ENCODE peak calls at places on chromosomes 3 and 15, in seven cellular contexts. Y is B cell, B is psoas muscle, R is foreskin fibroblast, K is HFFc6, C is body of pancreas, H is lower leg skin. A is an unnamed sample.

GRCh38 chr15:79957741-79958140 is 13.3 kb downstream of the BCL2A1 start:
- DNase-seq in Y (no peak), H (no peak), C (no peak), K (no peak), B (no peak), R (no peak), A (no peak)

GRCh38 chr3:45078910-45079522 is 52.9 kb downstream of the CLEC3B start:
- DNase-seq in H (no peak), K (no peak), C (peak), B (no peak), R (peak), Y (no peak), A (no peak)

GRCh38 chr15:59243622-59244021 is 37.0 kb downstream of the LDHAL6B start:
- DNase-seq in B (no peak), K (no peak), Y (no peak), C (no peak), H (no peak), R (no peak), A (no peak)

GRCh38 chr3:14329116-14329830 is 73.1 kb upstream of the SLC6A6 start:
- DNase-seq in H (no peak), R (peak), C (no peak), Y (no peak), B (no peak), K (peak), A (no peak)

GRCh38 chr3:159922861-159923312 is 65.7 kb upstream of the IL12A start:
- DNase-seq in H (no peak), K (no peak), C (no peak), B (no peak), R (no peak), Y (peak), A (no peak)

GRCh38 chr3:24829632-24830229 is 335.1 kb upstream of the THRB start:
- DNase-seq in B (peak), R (peak), Y (no peak), K (no peak), C (peak), H (no peak), A (peak)

GRCh38 chr15:82647835-82648256 is 683 bp upstream of the CPEB1 start:
- DNase-seq in C (peak), H (peak), R (no peak), B (peak), K (no peak), Y (no peak), A (peak)

GRCh38 chr3:5017953-5018531 is 38.8 kb downstream of the BHLHE40 start:
- DNase-seq in K (no peak), C (peak), B (peak), Y (no peak), H (peak), R (peak), A (no peak)

GRCh38 chr15:101615986-101616848 is 36.0 kb downstream of the TM2D3 start:
- DNase-seq in R (peak), K (peak), Y (no peak), C (peak), B (peak), H (no peak), A (peak)

GRCh38 chr3:100033184-100033583 is 81.1 kb downstream of the FILIP1L start:
- DNase-seq in B (no peak), C (peak), H (no peak), K (peak), R (no peak), Y (no peak), A (no peak)

GRCh38 chr3:133152821-133153220 is 114.6 kb downstream of the TMEM108 start:
- DNase-seq in K (no peak), R (no peak), B (no peak), C (no peak), H (no peak), Y (no peak), A (no peak)

GRCh38 chr3:113719294-113719693 is 22.9 kb upstream of the USF3 start:
- DNase-seq in Y (no peak), B (no peak), R (no peak), C (no peak), K (no peak), H (no peak), A (no peak)

GRCh38 chr3:182636646-182637045 is 156.7 kb upstream of the ATP11B start:
- DNase-seq in K (no peak), C (no peak), B (no peak), R (no peak), H (no peak), Y (no peak), A (no peak)

GRCh38 chr3:38257583-38257982 is 8.0 kb upstream of the SLC22A13 start:
- DNase-seq in Y (no peak), B (no peak), R (no peak), C (no peak), K (no peak), H (no peak), A (no peak)

GRCh38 chr15:29570121-29570930 is 251.9 kb downstream of the TJP1 start:
- DNase-seq in C (peak), R (peak), K (no peak), H (no peak), Y (no peak), B (no peak), A (peak)

GRCh38 chr15:80693682-80694623 is 1.2 kb upstream of the ABHD17C start:
- DNase-seq in Y (no peak), H (no peak), C (peak), R (no peak), K (no peak), B (no peak), A (no peak)

GRCh38 chr3:133213942-133214341 is 175.8 kb downstream of the TMEM108 start:
- DNase-seq in R (no peak), B (no peak), H (no peak), Y (no peak), C (no peak), K (no peak), A (no peak)

GRCh38 chr15:48433226-48433886 is 102.1 kb downstream of the DUT start:
- DNase-seq in H (no peak), C (no peak), Y (no peak), B (no peak), R (peak), K (peak), A (no peak)

GRCh38 chr3:62567097-62568021 is 194.0 kb upstream of the FEZF2 start:
- DNase-seq in K (peak), Y (no peak), R (peak), H (peak), C (no peak), B (peak), A (no peak)

GRCh38 chr15:52392008-52392687 is 96.5 kb upstream of the MYO5C start:
- DNase-seq in Y (no peak), R (peak), B (no peak), K (peak), H (no peak), C (no peak), A (no peak)

GRCh38 chr3:76669305-76669704 is 370.6 kb upstream of the ROBO2 start:
- DNase-seq in C (no peak), B (no peak), R (no peak), Y (no peak), K (no peak), H (no peak), A (no peak)

GRCh38 chr3:42720126-42720525 is 17.5 kb upstream of the HHATL start:
- DNase-seq in C (no peak), H (no peak), K (no peak), Y (no peak), R (no peak), B (no peak), A (no peak)

DNA sequence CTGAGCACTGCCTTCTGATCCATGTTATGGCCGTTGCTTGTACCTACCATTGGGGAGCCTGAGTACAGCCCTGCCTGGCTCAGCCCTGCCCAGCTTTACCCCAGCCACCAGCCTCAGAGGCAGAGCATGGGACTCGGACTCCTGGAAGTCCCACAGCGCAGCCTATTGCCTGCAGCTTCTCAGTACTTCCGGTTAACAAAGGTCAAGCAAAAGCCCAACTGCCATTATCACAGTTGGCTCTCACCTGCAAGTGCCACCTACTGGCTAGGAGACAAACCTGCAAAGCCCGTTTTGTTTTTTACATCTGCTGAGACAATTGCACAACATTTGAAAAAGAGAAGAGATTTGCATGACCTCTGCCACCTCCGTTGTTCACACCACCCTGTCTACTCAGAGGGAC is 1081.7 kb downstream of the NAALADL2 start:
- DNase-seq in K (no peak), C (no peak), R (no peak), B (no peak), H (no peak), Y (no peak), A (peak)
- TF ChIP-seq CTCF in K (no peak), C (peak), R (no peak), B (no peak), H (no peak), Y (no peak), A (no peak)

GRCh38 chr3:157130881-157131251 is 29.1 kb downstream of the CCNL1 start:
- DNase-seq in Y (no peak), K (no peak), R (no peak), H (no peak), C (peak), B (no peak), A (no peak)
- TF ChIP-seq CTCF in Y (peak), K (peak), R (no peak), H (no peak), C (no peak), B (no peak), A (peak)

GRCh38 chr3:17372811-17373210 is 369.6 kb downstream of the TBC1D5 start:
- DNase-seq in H (no peak), Y (no peak), R (peak), B (no peak), C (no peak), K (peak), A (no peak)
- TF ChIP-seq CTCF in H (no peak), Y (no peak), R (no peak), B (no peak), C (no peak), K (no peak), A (no peak)

DNA sequence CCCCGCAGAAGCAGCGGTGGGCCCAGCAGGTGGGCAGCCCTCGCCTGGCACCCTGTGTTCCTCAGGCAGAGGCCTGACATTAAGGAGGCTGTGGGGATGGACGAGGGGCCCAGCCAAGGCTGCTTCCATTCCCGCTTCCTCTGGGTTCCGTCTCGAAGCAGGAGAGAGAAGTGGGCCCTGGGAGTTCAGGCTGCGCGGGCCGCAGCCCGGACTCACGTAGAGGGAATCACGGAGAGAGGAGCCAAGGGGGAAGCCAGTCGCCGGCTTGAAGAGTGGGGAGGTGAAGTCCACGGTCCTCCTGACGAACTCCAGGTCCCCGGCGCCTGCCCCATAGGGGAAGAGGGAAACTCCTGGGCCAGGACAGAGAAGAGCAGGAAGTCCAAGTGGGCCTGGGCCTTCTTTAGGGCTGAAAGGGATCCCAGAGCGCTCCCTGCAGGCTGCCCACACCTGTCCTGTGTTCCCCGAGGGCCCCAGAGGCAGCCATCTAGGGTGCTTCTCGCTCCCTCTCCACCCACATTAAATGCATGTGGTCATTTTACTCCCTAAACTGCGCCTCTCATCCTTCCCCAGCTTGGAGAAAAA is 37.7 kb downstream of the MUC4 start:
- DNase-seq in C (no peak), R (no peak), Y (no peak), H (peak), B (no peak), K (no peak), A (no peak)
- TF ChIP-seq CTCF in C (no peak), R (no peak), Y (no peak), H (no peak), B (no peak), K (no peak), A (no peak)

GRCh38 chr15:42547926-42548257 is 701 bp downstream of the LRRC57 start:
- DNase-seq in H (no peak), C (no peak), K (peak), R (no peak), Y (no peak), B (no peak), A (no peak)

GRCh38 chr15:42544858-42545629 is 3.5 kb downstream of the LRRC57 start:
- DNase-seq in H (no peak), Y (no peak), R (no peak), B (no peak), C (no peak), K (no peak), A (no peak)

GRCh38 chr15:42549052-42549491 is 434 bp downstream of the HAUS2 start:
- DNase-seq in R (peak), K (peak), B (no peak), C (peak), H (no peak), Y (no peak), A (peak)

GRCh38 chr15:42549782-42550392 is 1.2 kb downstream of the HAUS2 start:
- DNase-seq in H (no peak), B (no peak), C (no peak), R (no peak), K (no peak), Y (no peak), A (no peak)

GRCh38 chr15:42548258-42549051 is at the start of the genes HAUS2 and LRRC57:
- DNase-seq in H (peak), B (peak), Y (peak), C (peak), R (peak), K (peak), A (peak)
- TF ChIP-seq CTCF in H (no peak), B (no peak), Y (no peak), C (no peak), R (no peak), K (no peak), A (no peak)

GRCh38 chr3:186239321-186239720 is 122.7 kb downstream of the DGKG start:
- DNase-seq in Y (no peak), K (no peak), B (no peak), R (no peak), C (peak), H (no peak), A (no peak)
- TF ChIP-seq CTCF in Y (no peak), K (peak), B (peak), R (no peak), C (peak), H (no peak), A (no peak)

GRCh38 chr3:50261505-50261904 is 7.4 kb upstream of the SEMA3B start:
- DNase-seq in B (no peak), Y (no peak), K (no peak), H (no peak), R (no peak), C (no peak), A (no peak)
- TF ChIP-seq CTCF in B (no peak), Y (no peak), K (no peak), H (no peak), R (no peak), C (no peak), A (no peak)

A was measured in glutamatergic neuron.